ENCODE peak calls at places on chromosome 19, in four cellular contexts. S is tibial nerve, B is Peyer's patch, V is lower leg skin. Q is an unnamed sample.

GRCh38 chr19:29263305-29264080 is 50.5 kb upstream of the UQCRFS1 start:
- DNase-seq in S (peak; percentile 55), B (peak; percentile 18), V (peak; percentile 31), Q (peak; percentile 59)

GRCh38 chr19:55687281-55688172 is 12.5 kb downstream of the EPN1 start:
- DNase-seq in S (no peak), B (no peak), V (no peak), Q (no peak)

GRCh38 chr19:48645652-48646191 is at the start of gene CA11:
- DNase-seq in S (peak; percentile 32), B (no peak), V (no peak), Q (no peak)

GRCh38 chr19:6233051-6233826 is 46.5 kb downstream of the MLLT1 start:
- DNase-seq in S (no peak), B (no peak), V (no peak), Q (peak; percentile 58)

GRCh38 chr19:55158848-55159793 is 1.6 kb upstream of the TNNI3 start:
- DNase-seq in S (no peak), B (no peak), V (no peak), Q (no peak)

GRCh38 chr19:50266896-50267295 is 62.3 kb downstream of the KCNC3 start:
- DNase-seq in S (no peak), B (no peak), V (no peak), Q (peak; percentile 14)

GRCh38 chr19:56507446-56508281 is at the start of gene ZNF471:
- DNase-seq in S (peak; percentile 96), B (peak; percentile 84), V (peak; percentile 97), Q (peak; percentile 99)

GRCh38 chr19:1407662-1408299 is 395 bp downstream of the DAZAP1 start:
- DNase-seq in S (no peak), B (peak; percentile 32), V (no peak), Q (peak; percentile 50)

GRCh38 chr19:7917292-7918061 is 2.7 kb upstream of the SNAPC2 start:
- DNase-seq in S (no peak), B (peak; percentile 34), V (no peak), Q (peak; percentile 55)

GRCh38 chr19:8334458-8335342 is 8.4 kb downstream of the KANK3 start:
- DNase-seq in S (no peak), B (no peak), V (no peak), Q (peak; percentile 65)

GRCh38 chr19:43966079-43966694 is 15.2 kb downstream of the ZNF221 start:
- DNase-seq in S (no peak), B (no peak), V (no peak), Q (no peak)

GRCh38 chr19:48982280-48982679 is 10.8 kb downstream of the GYS1 start:
- DNase-seq in S (no peak), B (no peak), V (no peak), Q (no peak)

GRCh38 chr19:32459199-32459865 is 53.8 kb downstream of the DPY19L3 start:
- DNase-seq in S (no peak), B (no peak), V (no peak), Q (no peak)

GRCh38 chr19:47357788-47358680 is 8.9 kb downstream of the DHX34 start:
- DNase-seq in S (no peak), B (no peak), V (no peak), Q (no peak)

GRCh38 chr19:46350758-46351159 is 3.9 kb downstream of the PPP5C start:
- DNase-seq in S (peak; percentile 27), B (peak; percentile 59), V (no peak), Q (no peak)

GRCh38 chr19:16611121-16611520 is 16.9 kb downstream of the MED26 start:
- DNase-seq in S (no peak), B (no peak), V (no peak), Q (no peak)

GRCh38 chr19:45177817-45178261 is at the start of gene TRAPPC6A:
- DNase-seq in S (peak; percentile 18), B (peak; percentile 24), V (no peak), Q (no peak)

GRCh38 chr19:48325265-48325910 is at the start of gene EMP3:
- DNase-seq in S (peak; percentile 79), B (peak; percentile 83), V (peak; percentile 83), Q (peak; percentile 54)

GRCh38 chr19:485122-485521 is 11.2 kb upstream of the MADCAM1 start:
- DNase-seq in S (no peak), B (no peak), V (no peak), Q (no peak)

GRCh38 chr19:29793116-29793727 is 18.6 kb upstream of the CCNE1 start:
- DNase-seq in S (no peak), B (no peak), V (no peak), Q (no peak)

GRCh38 chr19:33486407-33486806 is 35.2 kb downstream of the PEPD start:
- DNase-seq in S (no peak), B (no peak), V (no peak), Q (no peak)

GRCh38 chr19:3178973-3179738 is 587 bp downstream of the S1PR4 start:
- DNase-seq in S (no peak), B (peak; percentile 22), V (no peak), Q (no peak)

GRCh38 chr19:32208060-32208459 is 137.3 kb upstream of the ZNF507 start:
- DNase-seq in S (no peak), B (no peak), V (no peak), Q (no peak)

GRCh38 chr19:7611541-7612279 is 16.0 kb downstream of the CAMSAP3 start:
- DNase-seq in S (no peak), B (no peak), V (no peak), Q (no peak)

GRCh38 chr19:53608381-53608780 is 23.4 kb upstream of the DPRX start:
- DNase-seq in S (no peak), B (no peak), V (no peak), Q (no peak)

GRCh38 chr19:33677745-33678426 is 56.1 kb downstream of the CHST8 start:
- DNase-seq in S (no peak), B (no peak), V (no peak), Q (no peak)

GRCh38 chr19:35090795-35091214 is 24.8 kb upstream of the FXYD3 start:
- DNase-seq in S (no peak), B (no peak), V (no peak), Q (peak; percentile 78)

GRCh38 chr19:30393729-30394480 is 21.7 kb downstream of the ZNF536 start:
- DNase-seq in S (no peak), B (no peak), V (no peak), Q (no peak)

GRCh38 chr19:7468840-7469239 is 20.0 kb downstream of the PEX11G start:
- DNase-seq in S (no peak), B (no peak), V (no peak), Q (no peak)

GRCh38 chr19:2488942-2489731 is 13.2 kb downstream of the GADD45B start:
- DNase-seq in S (no peak), B (no peak), V (no peak), Q (peak; percentile 83)

GRCh38 chr19:3176715-3177501 is 1.7 kb upstream of the S1PR4 start:
- DNase-seq in S (no peak), B (peak; percentile 32), V (no peak), Q (no peak)

GRCh38 chr19:31312004-31312403 is 37.2 kb downstream of the TSHZ3 start:
- DNase-seq in S (peak; percentile 26), B (no peak), V (no peak), Q (peak; percentile 59)

GRCh38 chr19:5615756-5616327 is 6.7 kb downstream of the SAFB2 start:
- DNase-seq in S (no peak), B (no peak), V (no peak), Q (no peak)

GRCh38 chr19:17473041-17473440 is 2.7 kb downstream of the SLC27A1 start:
- DNase-seq in S (no peak), B (no peak), V (no peak), Q (no peak)

GRCh38 chr19:46719629-46720515 is 3.0 kb upstream of the PRKD2 start:
- DNase-seq in S (no peak), B (no peak), V (no peak), Q (no peak)

DNA sequence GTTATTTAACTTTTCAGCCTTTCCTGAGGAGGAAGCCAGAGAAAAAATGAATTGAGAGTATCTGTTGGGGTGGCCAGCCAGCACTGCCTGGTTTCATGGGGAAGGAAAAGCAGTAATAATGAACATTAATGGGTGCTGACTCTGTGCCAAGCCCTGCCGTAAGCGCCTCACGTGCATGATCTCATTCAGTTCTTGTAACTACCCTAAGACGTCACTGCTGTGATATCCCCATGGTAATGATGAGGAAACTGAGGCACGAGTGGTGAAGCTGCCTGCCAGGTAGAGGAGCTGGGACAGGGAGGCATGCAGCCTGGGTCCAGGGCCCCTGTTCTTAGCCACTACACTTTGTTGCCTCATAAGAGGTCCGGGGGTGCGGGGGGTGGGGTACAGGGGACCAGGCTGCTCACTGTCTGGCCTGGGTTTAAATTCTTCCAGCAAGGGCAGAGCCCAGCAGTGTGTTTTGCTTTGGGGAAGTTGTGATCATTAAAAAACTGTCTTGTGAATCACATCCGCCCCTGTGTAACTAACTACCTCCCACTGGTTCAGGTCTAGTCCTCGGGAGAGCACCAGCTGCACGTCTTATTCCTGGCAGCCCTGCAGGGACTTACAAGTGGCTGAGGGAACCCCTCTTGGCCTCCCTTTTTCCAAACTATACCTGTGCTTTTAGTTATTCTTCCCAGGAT is 127.3 kb downstream of the SIPA1L3 start:
- DNase-seq in S (peak; percentile 33), B (no peak), V (peak; percentile 34), Q (no peak)
- H3K4me3 ChIP-seq in S (no peak overlapping the region), B (no peak overlapping the region), V (no peak overlapping the region), Q (no peak overlapping the region)

DNA sequence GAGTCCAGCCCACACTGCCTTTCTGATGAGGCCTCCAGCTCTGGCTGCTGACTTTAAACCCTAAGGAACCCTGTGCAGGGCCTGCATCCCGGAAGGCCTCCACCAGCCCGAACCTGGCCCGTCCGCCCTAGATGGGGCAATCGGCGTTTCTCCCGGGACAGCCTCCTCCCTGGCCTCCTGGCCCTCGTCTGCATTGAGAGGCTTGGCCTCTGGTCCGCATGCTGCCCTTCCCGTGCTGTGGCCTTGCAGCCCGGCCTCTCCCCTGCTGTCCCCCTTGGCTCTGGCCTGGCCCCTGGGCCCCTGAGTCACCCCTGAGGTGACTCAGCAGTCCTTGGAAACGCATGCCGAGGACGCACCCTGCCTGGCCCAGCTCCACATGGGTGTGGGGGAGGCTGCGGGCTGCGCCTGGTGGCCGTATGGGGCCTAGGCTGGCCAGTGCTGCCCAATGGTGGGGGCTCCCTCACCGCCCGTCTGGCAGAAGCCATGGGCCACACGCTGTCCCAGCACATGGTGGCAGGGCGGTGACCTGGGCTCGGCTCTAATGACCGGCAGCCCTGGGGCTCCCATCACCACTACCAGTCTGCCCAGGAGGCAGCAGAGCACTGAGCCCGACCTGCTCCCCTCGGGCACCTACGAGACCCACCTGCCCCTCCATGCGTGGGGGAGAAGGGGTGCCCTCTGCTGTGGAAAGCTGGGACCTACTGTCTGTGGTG is 25.7 kb downstream of the SH3GL1 start:
- DNase-seq in S (peak; percentile 58), B (no peak), V (peak; percentile 77), Q (peak; percentile 54)
- TF ChIP-seq POLR2A in S (no peak), B (peak; percentile 46), V (no peak), Q (no peak)

GRCh38 chr19:12198136-12198535 is 35.2 kb downstream of the ZNF136 start:
- DNase-seq in S (no peak), B (no peak), V (no peak), Q (no peak)

GRCh38 chr19:12200020-12200419 is 37.1 kb downstream of the ZNF136 start:
- DNase-seq in S (no peak), B (no peak), V (no peak), Q (no peak)

GRCh38 chr19:12194827-12195500 is 32.1 kb downstream of the ZNF136 start:
- DNase-seq in S (peak; percentile 46), B (peak; percentile 75), V (peak; percentile 79), Q (peak; percentile 97)

GRCh38 chr19:12195501-12195860 is 32.6 kb downstream of the ZNF136 start:
- DNase-seq in S (no peak), B (no peak), V (no peak), Q (no peak)
- H3K4me3 ChIP-seq in S (peak overlapping the region; percentile 51), B (peak overlapping the region; percentile 54), V (peak overlapping the region; percentile 29), Q (peak overlapping the region; percentile 68)

DNA sequence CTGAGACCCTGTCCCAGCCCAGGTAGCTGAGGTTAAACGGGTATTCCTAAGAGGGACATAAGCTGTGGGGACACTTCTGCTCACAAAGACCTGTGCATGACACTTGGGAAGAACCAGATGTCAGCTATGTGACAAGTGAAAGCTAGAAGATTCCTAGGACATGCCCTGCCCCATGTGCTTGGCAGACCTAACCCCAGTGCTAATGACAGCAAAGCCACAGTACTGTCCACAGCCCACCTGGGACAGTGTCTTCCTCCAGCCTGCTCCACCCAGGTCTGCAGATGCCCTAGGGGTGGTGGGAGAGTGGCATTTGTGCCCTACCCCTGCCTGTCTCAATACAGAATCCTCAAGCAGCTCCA is 18.4 kb upstream of the EPHX3 start:
- DNase-seq in S (no peak), B (no peak), V (no peak), Q (no peak)
- TF ChIP-seq POLR2A in S (no peak), B (no peak), V (no peak), Q (no peak)

Q was measured in body of pancreas.